ENCODE peak calls at places on chromosomes 3 and 15, in five cellular contexts. R is fibroblast of lung, U is astrocyte of the spinal cord, P is stomach, A is lower leg skin. T is an unnamed sample.

GRCh38 chr3:108493862-108494261 is 16.5 kb downstream of the MYH15 start:
- DNase-seq in R (no peak), U (no peak), P (no peak), A (no peak), T (no peak)

GRCh38 chr3:40920041-40920440 is 279.3 kb upstream of the CTNNB1 start:
- DNase-seq in R (peak), U (peak), P (no peak), A (no peak), T (no peak)

GRCh38 chr3:72533584-72534473 is 314.4 kb downstream of the SHQ1 start:
- DNase-seq in R (no peak), U (no peak), P (no peak), A (no peak), T (no peak)

GRCh38 chr3:41997702-41998551 is 36.0 kb upstream of the ULK4 start:
- DNase-seq in R (no peak), U (no peak), P (no peak), A (no peak), T (no peak)

GRCh38 chr3:63900459-63900858 is 11.7 kb downstream of the SCAANT1 start:
- DNase-seq in R (no peak), U (no peak), P (no peak), A (no peak), T (no peak)

GRCh38 chr3:194134231-194134756 is 1.7 kb upstream of the HES1 start:
- DNase-seq in R (peak), U (no peak), P (peak), A (peak), T (no peak)

GRCh38 chr3:99704417-99704816 is 66.0 kb downstream of the COL8A1 start:
- DNase-seq in R (no peak), U (no peak), P (no peak), A (no peak), T (no peak)

GRCh38 chr3:192772495-192772894 is 45.2 kb upstream of the FGF12 start:
- DNase-seq in R (peak), U (peak), P (peak), A (no peak), T (no peak)

GRCh38 chr15:84649706-84650105 is 4.4 kb downstream of the WDR73 start:
- DNase-seq in R (no peak), U (no peak), P (no peak), A (no peak), T (no peak)

GRCh38 chr15:97235285-97235985 is 725.1 kb upstream of the ARRDC4 start:
- DNase-seq in R (peak), U (peak), P (peak), A (no peak), T (no peak)

GRCh38 chr3:36451816-36452215 is 71.5 kb downstream of the STAC start:
- DNase-seq in R (no peak), U (no peak), P (no peak), A (no peak), T (no peak)

GRCh38 chr3:152703245-152703900 is 131.6 kb upstream of the P2RY1 start:
- DNase-seq in R (no peak), U (no peak), P (no peak), A (no peak), T (no peak)

GRCh38 chr3:138019288-138020069 is 9.5 kb downstream of the CLDN18 start:
- DNase-seq in R (no peak), U (no peak), P (peak), A (no peak), T (no peak)

GRCh38 chr3:60160105-60160791 is 1091.0 kb downstream of the FHIT start:
- DNase-seq in R (no peak), U (no peak), P (no peak), A (no peak), T (no peak)

GRCh38 chr3:30576946-30577345 is 29.5 kb upstream of the TGFBR2 start:
- DNase-seq in R (peak), U (peak), P (no peak), A (no peak), T (no peak)

GRCh38 chr15:51861557-51862350 is 32.3 kb downstream of the TMOD3 start:
- DNase-seq in R (no peak), U (no peak), P (no peak), A (no peak), T (no peak)

GRCh38 chr3:124209426-124209825 is 217.5 kb upstream of the ROPN1 start:
- DNase-seq in R (peak), U (peak), P (no peak), A (no peak), T (no peak)

GRCh38 chr15:75349851-75350588 is 3.2 kb downstream of the NEIL1 start:
- DNase-seq in R (no peak), U (no peak), P (peak), A (no peak), T (peak)

GRCh38 chr3:194265996-194266657 is 85.0 kb downstream of the CPN2 start:
- DNase-seq in R (no peak), U (no peak), P (peak), A (no peak), T (no peak)

GRCh38 chr15:74821091-74821789 is 5.2 kb upstream of the CPLX3 start:
- DNase-seq in R (no peak), U (no peak), P (no peak), A (no peak), T (peak)

GRCh38 chr3:190132376-190132775 is 11.7 kb upstream of the P3H2 start:
- DNase-seq in R (peak), U (no peak), P (no peak), A (no peak), T (no peak)

GRCh38 chr15:101237161-101237775 is 14.6 kb downstream of the CHSY1 start:
- DNase-seq in R (no peak), U (no peak), P (no peak), A (no peak), T (no peak)

GRCh38 chr15:47288794-47289193 is 428.5 kb upstream of the SEMA6D start:
- DNase-seq in R (no peak), U (no peak), P (no peak), A (no peak), T (no peak)

GRCh38 chr3:186021673-186022362 is 84.0 kb upstream of the TRA2B start:
- DNase-seq in R (peak), U (peak), P (no peak), A (peak), T (no peak)

GRCh38 chr15:96327155-96327741 is 3.3 kb upstream of the NR2F2 start:
- DNase-seq in R (peak), U (peak), P (no peak), A (no peak), T (no peak)

GRCh38 chr15:89164712-89165211 is 56.6 kb downstream of the RLBP1 start:
- DNase-seq in R (peak), U (no peak), P (no peak), A (no peak), T (no peak)

GRCh38 chr3:164918915-164919314 is 159.4 kb downstream of the SI start:
- DNase-seq in R (no peak), U (no peak), P (no peak), A (no peak), T (no peak)

GRCh38 chr3:50164481-50164880 is 9.4 kb downstream of the SEMA3F start:
- DNase-seq in R (no peak), U (no peak), P (no peak), A (no peak), T (no peak)

GRCh38 chr3:50164984-50165383 is 9.9 kb downstream of the SEMA3F start:
- DNase-seq in R (no peak), U (no peak), P (no peak), A (no peak), T (no peak)

GRCh38 chr3:50163572-50163971 is 8.4 kb downstream of the SEMA3F start:
- DNase-seq in R (no peak), U (no peak), P (no peak), A (no peak), T (no peak)

GRCh38 chr3:50165388-50166308 is 10.5 kb downstream of the SEMA3F start:
- DNase-seq in R (peak), U (peak), P (peak), A (no peak), T (no peak)

DNA sequence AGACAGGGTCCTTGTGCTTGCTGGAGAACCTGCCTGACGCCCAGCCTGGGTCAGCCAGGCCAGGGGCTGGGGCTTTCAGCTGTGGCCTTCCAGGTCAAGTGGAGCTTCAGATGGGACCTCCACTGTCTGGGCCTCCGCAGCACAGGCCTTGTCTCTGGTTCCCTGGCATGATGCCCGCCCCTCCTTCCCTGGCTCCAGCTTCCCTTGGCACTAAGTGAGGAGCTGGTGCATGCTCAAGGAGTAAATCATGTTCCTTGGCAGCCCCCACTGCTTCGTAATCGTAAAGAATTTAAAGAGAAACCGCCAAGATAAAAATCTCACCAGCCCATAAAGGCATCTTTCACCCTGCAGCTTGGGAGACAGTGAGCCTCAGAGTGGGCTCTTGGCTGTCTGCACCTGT is 8.9 kb downstream of the SEMA3F start:
- DNase-seq in R (peak), U (peak), P (peak), A (peak), T (no peak)
- H3K4me3 ChIP-seq in R (no peak), U (no peak), P (no peak), A (no peak), T (no peak)

GRCh38 chr15:59616390-59616789 is 4.8 kb downstream of the GCNT3 start:
- DNase-seq in R (no peak), U (no peak), P (no peak), A (no peak), T (peak)
- TF ChIP-seq CTCF in R (no peak), U (no peak), P (no peak), A (no peak), T (no peak)

GRCh38 chr15:86522721-86523120 is 443.1 kb downstream of the AGBL1 start:
- DNase-seq in R (no peak), U (no peak), P (no peak), A (no peak), T (no peak)

GRCh38 chr15:86526938-86527735 is 447.5 kb downstream of the AGBL1 start:
- DNase-seq in R (no peak), U (no peak), P (no peak), A (no peak), T (no peak)
- H3K4me3 ChIP-seq in R (no peak), U (no peak), P (no peak), A (no peak), T (no peak)

GRCh38 chr15:93331545-93332117 is 242.6 kb upstream of the RGMA start:
- DNase-seq in R (no peak), U (no peak), P (no peak), A (no peak), T (no peak)

GRCh38 chr15:93330862-93331544 is 242.0 kb upstream of the RGMA start:
- DNase-seq in R (no peak), U (no peak), P (no peak), A (no peak), T (no peak)

DNA sequence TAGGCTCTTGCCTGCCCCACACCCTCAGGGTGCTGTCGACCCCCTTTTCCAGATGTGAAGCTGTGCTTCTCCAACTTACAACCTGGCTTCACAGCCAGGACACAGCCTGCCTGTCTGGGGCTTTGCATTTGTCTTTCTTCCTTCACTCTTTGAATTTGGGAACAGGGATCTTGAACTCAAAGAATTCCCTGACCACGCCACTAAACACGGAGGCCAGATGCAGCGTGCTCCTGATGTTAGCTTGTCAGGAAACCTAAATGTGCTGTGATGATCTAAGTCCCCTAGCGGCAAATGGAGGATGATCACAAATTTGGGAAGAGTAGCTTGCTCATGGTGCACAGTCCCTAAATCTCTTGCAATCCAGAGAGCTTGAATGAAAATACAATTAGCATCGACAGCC is 244.8 kb upstream of the RGMA start:
- DNase-seq in R (no peak), U (no peak), P (no peak), A (no peak), T (no peak)
- TF ChIP-seq CTCF in R (no peak), U (no peak), P (no peak), A (no peak), T (peak)